ENCODE peak calls at places on chromosomes 16 and 17, in seven cellular contexts. U is colonic mucosa, F is bronchial epithelial cell, B is kidney epithelial cell, C is psoas muscle, H is heart right ventricle, W is neural progenitor cell. D is an unnamed sample. For H3K36me3, the result is how much of the 10 kb centered on the place peaks cover.

GRCh38 chr17:82696916-82697807 is 1.3 kb downstream of the RAB40B start:
- DNase-seq in U (no peak), F (no peak), B (no peak), C (no peak), H (no peak), W (peak), D (no peak)

GRCh38 chr17:49595980-49596379 is 20.3 kb downstream of the NXPH3 start:
- DNase-seq in U (no peak), F (no peak), B (no peak), C (no peak), H (no peak), W (no peak), D (no peak)

GRCh38 chr17:49552070-49552751 is 23.5 kb upstream of the NXPH3 start:
- DNase-seq in U (no peak), F (peak), B (no peak), C (no peak), H (no peak), W (no peak), D (no peak)

GRCh38 chr16:84259691-84260090 is 19.9 kb upstream of the KCNG4 start:
- DNase-seq in U (no peak), F (no peak), B (no peak), C (no peak), H (no peak), W (no peak), D (no peak)

GRCh38 chr17:48728232-48729231 is at the start of gene HOXB13:
- DNase-seq in U (peak), F (no peak), B (no peak), C (no peak), H (peak), W (peak), D (no peak)

GRCh38 chr17:48997827-48998556 is 807 bp downstream of the IGF2BP1 start:
- DNase-seq in U (no peak), F (no peak), B (no peak), C (no peak), H (no peak), W (peak), D (no peak)

GRCh38 chr16:48507346-48507745 is 102.6 kb downstream of the N4BP1 start:
- DNase-seq in U (no peak), F (no peak), B (no peak), C (no peak), H (no peak), W (no peak), D (no peak)

GRCh38 chr17:40017422-40018080 is 2.3 kb downstream of the CSF3 start:
- DNase-seq in U (no peak), F (no peak), B (no peak), C (peak), H (peak), W (no peak), D (no peak)

GRCh38 chr16:72645526-72645925 is 402.4 kb downstream of the ZFHX3 start:
- DNase-seq in U (no peak), F (no peak), B (no peak), C (no peak), H (no peak), W (no peak), D (no peak)

GRCh38 chr16:25493136-25493811 is 198.5 kb upstream of the HS3ST4 start:
- DNase-seq in U (no peak), F (peak), B (peak), C (peak), H (no peak), W (no peak), D (no peak)

GRCh38 chr17:58308173-58308984 is 20.2 kb downstream of the TSPOAP1 start:
- DNase-seq in U (no peak), F (no peak), B (no peak), C (no peak), H (no peak), W (peak), D (no peak)

GRCh38 chr16:67389911-67390815 is 3.1 kb downstream of the TPPP3 start:
- DNase-seq in U (no peak), F (no peak), B (no peak), C (peak), H (peak), W (no peak), D (no peak)

GRCh38 chr16:13150181-13150885 is 248.9 kb downstream of the SHISA9 start:
- DNase-seq in U (no peak), F (no peak), B (no peak), C (no peak), H (no peak), W (no peak), D (no peak)

GRCh38 chr17:59753522-59754467 is 46.3 kb downstream of the VMP1 start:
- DNase-seq in U (peak), F (peak), B (peak), C (no peak), H (no peak), W (peak), D (peak)

GRCh38 chr17:41067281-41067680 is 1.6 kb upstream of the KRTAP2-4 start:
- DNase-seq in U (no peak), F (no peak), B (no peak), C (no peak), H (no peak), W (no peak), D (no peak)

GRCh38 chr17:62179525-62180161 is 114.6 kb upstream of the MED13 start:
- DNase-seq in U (peak), F (peak), B (peak), C (no peak), H (no peak), W (no peak), D (no peak)

GRCh38 chr16:1620391-1620790 is 8.2 kb downstream of the CRAMP1 start:
- DNase-seq in U (no peak), F (no peak), B (no peak), C (no peak), H (no peak), W (no peak), D (no peak)

GRCh38 chr16:12061336-12062055 is 85.0 kb downstream of the SNX29 start:
- DNase-seq in U (no peak), F (peak), B (peak), C (no peak), H (no peak), W (no peak), D (no peak)

GRCh38 chr16:59905628-59906027 is 1171.5 kb upstream of the GOT2 start:
- DNase-seq in U (no peak), F (peak), B (no peak), C (no peak), H (no peak), W (no peak), D (no peak)

GRCh38 chr17:73182616-73183310 is 10.1 kb upstream of the COG1 start:
- DNase-seq in U (no peak), F (no peak), B (no peak), C (no peak), H (no peak), W (no peak), D (no peak)

GRCh38 chr17:72603346-72604242 is 482.8 kb downstream of the SOX9 start:
- DNase-seq in U (no peak), F (no peak), B (peak), C (no peak), H (no peak), W (no peak), D (no peak)

GRCh38 chr17:258906-259305 is 77.5 kb upstream of the DOC2B start:
- DNase-seq in U (peak), F (no peak), B (no peak), C (no peak), H (no peak), W (no peak), D (no peak)

GRCh38 chr17:79992657-79993389 is 42.8 kb downstream of the TBC1D16 start:
- DNase-seq in U (no peak), F (no peak), B (no peak), C (no peak), H (no peak), W (no peak), D (no peak)

GRCh38 chr16:57720142-57720575 is 15.4 kb upstream of the KATNB1 start:
- DNase-seq in U (peak), F (peak), B (no peak), C (no peak), H (peak), W (peak), D (no peak)

GRCh38 chr16:52677487-52677886 is 130.5 kb upstream of the TOX3 start:
- DNase-seq in U (no peak), F (peak), B (no peak), C (no peak), H (no peak), W (no peak), D (no peak)

GRCh38 chr16:15765880-15766279 is 90.9 kb downstream of the MYH11 start:
- DNase-seq in U (peak), F (peak), B (no peak), C (no peak), H (no peak), W (peak), D (peak)

GRCh38 chr16:2701713-2702437 is 18.1 kb downstream of the PRSS27 start:
- DNase-seq in U (no peak), F (no peak), B (no peak), C (no peak), H (peak), W (no peak), D (no peak)

GRCh38 chr17:79391808-79392233 is 219.0 kb downstream of the RBFOX3 start:
- DNase-seq in U (peak), F (peak), B (no peak), C (peak), H (peak), W (peak), D (peak)

GRCh38 chr17:41687828-41688640 is 651 bp upstream of the EIF1 start:
- DNase-seq in U (peak), F (peak), B (no peak), C (peak), H (peak), W (no peak), D (no peak)

GRCh38 chr17:66661857-66662256 is 173.1 kb upstream of the CACNG5 start:
- DNase-seq in U (no peak), F (no peak), B (no peak), C (no peak), H (no peak), W (no peak), D (no peak)

GRCh38 chr16:66099261-66099660 is 267.2 kb upstream of the CDH5 start:
- DNase-seq in U (no peak), F (no peak), B (no peak), C (no peak), H (no peak), W (no peak), D (no peak)

GRCh38 chr17:64128787-64129514 is 993 bp downstream of the ERN1 start:
- DNase-seq in U (peak), F (peak), B (no peak), C (peak), H (no peak), W (no peak), D (no peak)

GRCh38 chr16:19005561-19006445 is 22.1 kb downstream of the TMC7 start:
- DNase-seq in U (peak), F (peak), B (no peak), C (peak), H (peak), W (peak), D (no peak)

GRCh38 chr16:65176603-65177002 is 54.7 kb upstream of the CDH11 start:
- DNase-seq in U (peak), F (no peak), B (peak), C (no peak), H (peak), W (no peak), D (no peak)

GRCh38 chr16:85380002-85380395 is 233.1 kb upstream of the GSE1 start:
- DNase-seq in U (no peak), F (no peak), B (no peak), C (no peak), H (no peak), W (no peak), D (no peak)

GRCh38 chr17:38745545-38745944 is 2.6 kb downstream of the PCGF2 start:
- DNase-seq in U (peak), F (no peak), B (no peak), C (no peak), H (no peak), W (no peak), D (no peak)

GRCh38 chr17:33519692-33520091 is 226.6 kb upstream of the ASIC2 start:
- DNase-seq in U (no peak), F (no peak), B (no peak), C (no peak), H (no peak), W (no peak), D (no peak)

GRCh38 chr17:33520404-33521032 is 227.4 kb upstream of the ASIC2 start:
- DNase-seq in U (peak), F (peak), B (no peak), C (peak), H (peak), W (peak), D (no peak)

GRCh38 chr17:33522623-33523022 is 229.5 kb upstream of the ASIC2 start:
- DNase-seq in U (no peak), F (no peak), B (no peak), C (no peak), H (no peak), W (peak), D (no peak)

GRCh38 chr17:33523577-33523981 is 230.5 kb upstream of the ASIC2 start:
- DNase-seq in U (peak), F (no peak), B (no peak), C (peak), H (no peak), W (no peak), D (no peak)

DNA sequence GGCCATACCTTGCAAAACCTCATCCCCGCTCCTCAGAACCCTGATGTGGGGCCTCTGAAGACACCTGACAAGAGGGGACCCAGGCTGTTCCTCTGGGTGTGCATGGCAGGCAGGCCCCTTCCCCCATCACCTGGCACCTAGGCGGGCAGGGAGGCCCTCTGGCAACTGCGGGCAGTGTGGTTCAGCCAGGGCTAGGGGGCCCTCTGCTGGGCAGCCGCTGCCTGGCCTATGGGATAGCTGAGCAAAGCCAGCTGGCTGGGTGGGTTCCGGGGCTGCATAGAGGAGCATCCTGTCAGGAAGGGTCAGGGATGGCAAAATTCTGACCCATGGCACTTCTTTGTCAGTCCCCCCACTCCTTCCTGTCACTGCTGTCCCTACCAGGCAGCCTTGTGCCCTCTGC is 228.7 kb upstream of the ASIC2 start:
- DNase-seq in U (peak), F (no peak), B (no peak), C (no peak), H (no peak), W (peak), D (no peak)
- TF ChIP-seq CTCF in U (no peak), F (peak), B (peak), C (no peak), H (peak), W (peak), D (peak)

GRCh38 chr17:75271955-75272847 is 1.2 kb upstream of the MIF4GD start:
- DNase-seq in U (no peak), F (no peak), B (no peak), C (peak), H (peak), W (no peak), D (peak)
- H3K4me3 ChIP-seq in U (peak), F (peak), B (peak), C (peak), H (peak), W (peak), D (peak)

GRCh38 chr17:54968259-54968953 is at the start of the genes COX11 and STXBP4:
- DNase-seq in U (peak), F (peak), B (peak), C (peak), H (peak), W (peak), D (peak)

GRCh38 chr17:54969658-54970572 is 1.4 kb downstream of the STXBP4 start:
- DNase-seq in U (no peak), F (no peak), B (no peak), C (no peak), H (no peak), W (no peak), D (no peak)

GRCh38 chr17:54971147-54971546 is 2.6 kb downstream of the STXBP4 start:
- DNase-seq in U (no peak), F (no peak), B (no peak), C (no peak), H (no peak), W (no peak), D (no peak)

GRCh38 chr17:54967621-54968258 is 714 bp downstream of the COX11 start:
- DNase-seq in U (peak), F (peak), B (no peak), C (no peak), H (no peak), W (peak), D (no peak)

DNA sequence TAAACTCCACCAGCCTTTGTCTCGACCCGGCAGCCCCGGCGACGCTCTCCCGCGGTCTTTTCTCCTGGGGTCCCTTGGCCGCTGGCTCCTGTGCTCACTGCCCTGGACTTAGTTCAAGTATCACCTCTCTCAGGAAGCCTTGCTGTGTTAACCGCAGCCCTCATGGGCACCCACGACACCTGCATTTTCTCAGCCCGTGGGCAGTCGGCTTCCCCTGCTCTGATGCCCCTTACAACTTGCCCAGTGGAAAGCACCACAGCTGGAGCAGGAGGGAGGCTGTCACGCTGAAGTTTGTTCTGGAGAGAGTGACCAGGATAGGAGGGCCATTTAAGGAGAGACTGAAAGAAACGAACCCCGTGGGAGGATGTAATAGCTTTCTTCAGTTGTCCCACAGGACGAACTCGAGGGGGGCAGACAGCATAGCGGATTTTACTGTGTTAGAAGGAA is 412 bp downstream of the STXBP4 start:
- DNase-seq in U (peak), F (peak), B (no peak), C (no peak), H (no peak), W (no peak), D (no peak)
- H3K36me3 ChIP-seq in U (under half), F (under half), B (under half), C (under half), H (under half), W (under half), D (under half)

GRCh38 chr16:80974649-80975376 is 31.9 kb downstream of the CMC2 start:
- DNase-seq in U (no peak), F (peak), B (no peak), C (no peak), H (no peak), W (peak), D (no peak)
- TF ChIP-seq CTCF in U (no peak), F (peak), B (peak), C (no peak), H (no peak), W (peak), D (peak)

GRCh38 chr16:552171-552570 is 8.0 kb upstream of the PRR35 start:
- DNase-seq in U (no peak), F (no peak), B (no peak), C (no peak), H (no peak), W (no peak), D (no peak)

GRCh38 chr16:554640-555413 is 5.4 kb upstream of the PRR35 start:
- DNase-seq in U (no peak), F (no peak), B (no peak), C (peak), H (no peak), W (no peak), D (no peak)

GRCh38 chr16:554297-554621 is 5.9 kb upstream of the PRR35 start:
- DNase-seq in U (no peak), F (no peak), B (no peak), C (no peak), H (no peak), W (no peak), D (no peak)

GRCh38 chr16:555528-556478 is 4.4 kb upstream of the PRR35 start:
- DNase-seq in U (no peak), F (no peak), B (no peak), C (no peak), H (no peak), W (no peak), D (no peak)

GRCh38 chr16:553601-554296 is 6.4 kb upstream of the PRR35 start:
- DNase-seq in U (no peak), F (no peak), B (no peak), C (no peak), H (no peak), W (no peak), D (no peak)
- H3K4me3 ChIP-seq in U (no peak), F (no peak), B (no peak), C (no peak), H (no peak), W (no peak), D (no peak)

GRCh38 chr17:36496018-36496789 is 9.7 kb downstream of the ZNHIT3 start:
- DNase-seq in U (no peak), F (no peak), B (no peak), C (no peak), H (no peak), W (peak), D (no peak)

GRCh38 chr17:36498155-36498554 is 11.7 kb downstream of the ZNHIT3 start:
- DNase-seq in U (no peak), F (no peak), B (no peak), C (no peak), H (no peak), W (no peak), D (no peak)

GRCh38 chr17:36493956-36494355 is 7.5 kb downstream of the ZNHIT3 start:
- DNase-seq in U (no peak), F (no peak), B (no peak), C (no peak), H (no peak), W (no peak), D (no peak)

GRCh38 chr17:36495076-36495578 is 8.6 kb downstream of the ZNHIT3 start:
- DNase-seq in U (no peak), F (no peak), B (no peak), C (no peak), H (no peak), W (peak), D (no peak)

DNA sequence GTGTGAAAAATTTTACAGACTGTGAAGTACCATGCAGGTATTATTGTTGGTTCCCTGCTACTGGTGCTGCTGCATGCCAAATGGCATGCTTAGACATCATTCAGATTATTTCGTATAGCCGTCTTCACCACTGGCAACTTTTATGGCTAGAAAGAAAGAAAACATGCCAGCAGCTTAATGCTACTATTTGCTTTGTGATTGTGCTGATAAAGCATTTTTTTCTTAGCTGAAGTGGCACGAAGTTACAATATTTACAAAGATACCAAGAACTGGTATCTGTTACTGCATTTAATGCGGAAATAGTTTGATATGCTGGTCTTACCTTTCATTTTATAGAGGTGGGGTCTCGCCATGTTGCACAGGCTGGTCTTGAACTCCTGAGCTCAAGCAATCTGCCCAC is 8.2 kb downstream of the ZNHIT3 start:
- DNase-seq in U (no peak), F (no peak), B (no peak), C (no peak), H (no peak), W (no peak), D (no peak)
- H3K36me3 ChIP-seq in U (under half), F (under half), B (under half), C (under half), H (under half), W (under half), D (under half)

GRCh38 chr17:4551796-4552525 is 3.2 kb downstream of the MYBBP1A start:
- DNase-seq in U (no peak), F (no peak), B (no peak), C (no peak), H (no peak), W (no peak), D (no peak)

GRCh38 chr17:4548721-4549531 is 6.3 kb downstream of the MYBBP1A start:
- DNase-seq in U (no peak), F (no peak), B (no peak), C (no peak), H (no peak), W (no peak), D (peak)

GRCh38 chr17:4549781-4550533 is 5.2 kb downstream of the MYBBP1A start:
- DNase-seq in U (no peak), F (no peak), B (no peak), C (peak), H (no peak), W (no peak), D (no peak)

GRCh38 chr17:4550534-4551039 is 4.6 kb downstream of the MYBBP1A start:
- DNase-seq in U (no peak), F (no peak), B (no peak), C (no peak), H (no peak), W (no peak), D (no peak)

GRCh38 chr17:4551141-4551540 is 4.0 kb downstream of the MYBBP1A start:
- DNase-seq in U (no peak), F (no peak), B (no peak), C (no peak), H (no peak), W (no peak), D (no peak)
- TF ChIP-seq CTCF in U (no peak), F (peak), B (no peak), C (no peak), H (no peak), W (peak), D (no peak)